ENCODE peak calls at places on chromosomes 12 and 14, in eight cellular contexts. V is small intestine; O is SK-N-SH; H is heart left ventricle; C is IMR-90; F is CD8-positive, alpha-beta T cell; Q is MM.1S; I is colonic mucosa. P is an unnamed sample.

GRCh38 chr12:15044461-15044860 is 71.6 kb downstream of the PDE6H start:
- DNase-seq in O (no peak), H (no peak), F (no peak), V (no peak), I (no peak), C (no peak), Q (no peak), P (no peak)

GRCh38 chr12:102811125-102811737 is 105.8 kb downstream of the PAH start:
- DNase-seq in O (peak; percentile 17), C (no peak), H (no peak), F (no peak), V (no peak), I (no peak), Q (peak; percentile 36), P (no peak)

GRCh38 chr14:49220492-49220891 is 365.7 kb downstream of the RPS29 start:
- DNase-seq in I (no peak), F (no peak), H (no peak), Q (no peak), C (no peak), O (no peak), V (no peak), P (no peak)

GRCh38 chr12:10171954-10172353 is at the start of gene OLR1:
- DNase-seq in V (no peak), I (no peak), F (no peak), Q (no peak), C (peak; percentile 55), O (no peak), H (no peak), P (no peak)

GRCh38 chr14:105179191-105179590 is 1.9 kb downstream of the NUDT14 start:
- DNase-seq in H (no peak), F (no peak), I (no peak), C (no peak), O (no peak), V (no peak), Q (no peak), P (no peak)

GRCh38 chr14:45251912-45252311 is 1.1 kb downstream of the MIS18BP1 start:
- DNase-seq in H (no peak), Q (peak; percentile 59), V (peak; percentile 48), O (peak; percentile 9), F (no peak), I (peak; percentile 24), C (peak; percentile 2), P (peak; percentile 54)

GRCh38 chr14:35534130-35534883 is at the start of gene INSM2:
- DNase-seq in O (no peak), F (no peak), I (no peak), Q (no peak), V (no peak), C (peak; percentile 5), H (no peak), P (no peak)

GRCh38 chr12:65956056-65956738 is 131.9 kb downstream of the HMGA2 start:
- DNase-seq in V (peak; percentile 16), H (no peak), F (no peak), O (no peak), C (no peak), I (no peak), Q (no peak), P (no peak)

GRCh38 chr12:156945-157344 is 57.0 kb downstream of the SLC6A12 start:
- DNase-seq in H (no peak), C (no peak), Q (no peak), O (no peak), V (no peak), I (no peak), F (no peak), P (no peak)

GRCh38 chr12:130924946-130925345 is 28.8 kb upstream of the ADGRD1 start:
- DNase-seq in C (no peak), I (no peak), F (no peak), V (no peak), O (no peak), H (no peak), Q (no peak), P (no peak)

GRCh38 chr14:76203086-76204001 is 51.6 kb downstream of the GPATCH2L start:
- DNase-seq in Q (no peak), I (no peak), V (peak; percentile 9), O (no peak), H (no peak), F (no peak), C (peak; percentile 100), P (peak; percentile 66)
- H3K4me3 ChIP-seq in Q (no peak overlapping the region), I (no peak overlapping the region), V (no peak overlapping the region), O (no peak overlapping the region), H (no peak overlapping the region), F (no peak overlapping the region), C (no peak overlapping the region), P (no peak overlapping the region)

GRCh38 chr12:119204137-119204536 is 25.4 kb downstream of the HSPB8 start:
- DNase-seq in F (no peak), H (peak; percentile 66), V (no peak), C (no peak), O (peak; percentile 53), I (no peak), Q (no peak), P (no peak)

GRCh38 chr12:119204716-119205285 is 26.1 kb downstream of the HSPB8 start:
- DNase-seq in O (no peak), Q (no peak), C (no peak), I (no peak), H (peak; percentile 34), V (no peak), F (no peak), P (no peak)

GRCh38 chr12:119200601-119201000 is 21.9 kb downstream of the HSPB8 start:
- DNase-seq in F (no peak), V (no peak), I (no peak), Q (no peak), C (no peak), H (no peak), O (no peak), P (no peak)

GRCh38 chr12:119202544-119202943 is 23.8 kb downstream of the HSPB8 start:
- DNase-seq in F (no peak), O (no peak), V (no peak), H (no peak), I (no peak), Q (no peak), C (no peak), P (no peak)

GRCh38 chr12:119202121-119202527 is 23.4 kb downstream of the HSPB8 start:
- DNase-seq in Q (no peak), F (no peak), I (no peak), C (no peak), H (no peak), O (no peak), V (no peak), P (no peak)
- H3K4me3 ChIP-seq in Q (no peak overlapping the region), F (no peak overlapping the region), I (no peak overlapping the region), C (no peak overlapping the region), H (no peak overlapping the region), O (no peak overlapping the region), V (no peak overlapping the region), P (no peak overlapping the region)

GRCh38 chr14:102659797-102660196 is 67.3 kb downstream of the RCOR1 start:
- DNase-seq in F (no peak), H (no peak), Q (no peak), V (no peak), C (peak; percentile 75), O (no peak), I (no peak), P (no peak)
- H3K4me3 ChIP-seq in F (no peak overlapping the region), H (no peak overlapping the region), Q (no peak overlapping the region), V (no peak overlapping the region), C (no peak overlapping the region), O (no peak overlapping the region), I (no peak overlapping the region), P (no peak overlapping the region)

DNA sequence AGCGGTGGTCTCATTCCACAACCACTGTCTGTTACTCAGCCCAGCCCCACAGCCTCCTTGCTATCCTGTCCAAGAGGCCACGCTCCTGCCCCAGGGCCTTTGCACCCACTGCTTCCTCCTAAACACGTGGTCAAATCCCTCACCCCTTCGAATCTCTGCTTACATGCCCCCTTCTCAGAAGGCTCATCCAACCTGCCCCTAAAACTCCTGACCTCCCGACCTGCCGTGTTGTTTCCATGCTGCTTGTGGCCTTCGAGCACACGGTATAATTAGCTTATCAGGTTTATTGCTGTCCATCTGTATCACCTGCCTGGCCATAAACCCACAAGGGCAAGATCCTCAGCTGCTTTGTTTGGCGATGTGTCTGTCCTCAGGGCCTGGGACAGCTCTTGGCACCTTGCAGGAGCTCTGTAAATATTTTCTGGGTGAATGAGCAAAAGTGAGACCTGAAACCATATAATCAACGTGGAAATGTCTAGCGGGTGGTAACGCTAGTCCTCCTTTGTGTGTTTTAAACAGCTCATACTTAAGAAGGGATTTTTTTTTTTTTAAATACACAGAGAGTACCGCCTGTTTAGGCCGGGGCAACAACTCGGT is 36.0 kb downstream of the SCARB1 start:
- DNase-seq in C (no peak), V (peak; percentile 81), O (no peak), F (no peak), H (no peak), I (no peak), Q (no peak), P (peak; percentile 38)
- H3K4me3 ChIP-seq in C (no peak overlapping the region), V (no peak overlapping the region), O (no peak overlapping the region), F (no peak overlapping the region), H (no peak overlapping the region), I (no peak overlapping the region), Q (no peak overlapping the region), P (no peak overlapping the region)

DNA sequence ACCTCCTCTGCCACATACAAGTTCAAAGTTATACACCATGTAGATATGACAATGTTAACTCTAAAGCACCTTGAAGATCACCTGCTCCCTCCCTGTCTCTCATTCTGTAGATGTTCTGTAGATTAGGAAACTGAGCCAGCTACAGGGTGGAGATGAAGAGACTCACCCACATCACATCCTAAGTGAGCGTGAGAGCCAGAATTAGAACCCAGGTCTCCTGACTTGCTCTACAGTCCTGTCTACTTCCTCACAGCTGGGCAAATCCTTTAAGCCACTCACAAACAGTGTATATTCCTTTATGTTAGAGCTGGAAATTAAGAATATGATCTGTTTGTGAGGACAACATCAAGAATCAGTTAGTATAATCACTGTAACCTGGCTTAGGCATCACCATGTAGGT is 1.8 kb downstream of the APPL2 start:
- DNase-seq in C (no peak), F (no peak), Q (no peak), O (no peak), H (no peak), I (no peak), V (no peak), P (no peak)
- H3K4me3 ChIP-seq in C (peak overlapping the region; percentile 93), F (no peak overlapping the region), Q (peak overlapping the region; percentile 78), O (peak overlapping the region; percentile 92), H (peak overlapping the region; percentile 96), I (peak overlapping the region; percentile 86), V (peak overlapping the region; percentile 86), P (no peak overlapping the region)

GRCh38 chr14:100803694-100804075 is 22.2 kb upstream of the MEG3 start:
- DNase-seq in O (no peak), Q (no peak), C (no peak), I (no peak), F (no peak), V (no peak), H (no peak), P (no peak)
- H3K4me3 ChIP-seq in O (no peak overlapping the region), Q (no peak overlapping the region), C (no peak overlapping the region), I (no peak overlapping the region), F (no peak overlapping the region), V (no peak overlapping the region), H (no peak overlapping the region), P (no peak overlapping the region)

GRCh38 chr12:132582058-132582420 is 28.3 kb downstream of the LRCOL1 start:
- DNase-seq in C (no peak), H (no peak), F (no peak), O (no peak), I (no peak), Q (no peak), V (no peak), P (no peak)
- H3K4me3 ChIP-seq in C (no peak overlapping the region), H (no peak overlapping the region), F (no peak overlapping the region), O (no peak overlapping the region), I (no peak overlapping the region), Q (no peak overlapping the region), V (no peak overlapping the region), P (no peak overlapping the region)

P was measured in GM06990.